ENCODE peak calls at places on chromosomes 6 and 20, in six cellular contexts. G is upper lobe of right lung, O is iPS-NIHi11, F is PC-3, U is SW 1271, N is Right ventricle myocardium superior. H is an unnamed sample.

GRCh38 chr6:158907931-158908330 is 88.8 kb upstream of the EZR start:
- DNase-seq in G (no peak), O (no peak), F (no peak), U (no peak), N (no peak), H (no peak)

GRCh38 chr20:20201639-20202038 is 149.3 kb downstream of the CFAP61 start:
- DNase-seq in G (no peak), O (no peak), F (no peak), U (no peak), N (no peak), H (no peak)

GRCh38 chr6:122609881-122610689 is at the start of gene PKIB:
- DNase-seq in G (peak; percentile 89), O (peak; percentile 93), F (peak; percentile 82), U (peak; percentile 36), N (peak; percentile 78), H (peak; percentile 42)

GRCh38 chr6:47701374-47701773 is 3.0 kb downstream of the ADGRF4 start:
- DNase-seq in G (no peak), O (no peak), F (peak; percentile 90), U (no peak), N (no peak), H (peak; percentile 29)

GRCh38 chr6:7135755-7136154 is 28.0 kb downstream of the RREB1 start:
- DNase-seq in G (no peak), O (no peak), F (no peak), U (no peak), N (no peak), H (no peak)

GRCh38 chr6:130966581-130966980 is 96.5 kb downstream of the EPB41L2 start:
- DNase-seq in G (no peak), O (no peak), F (no peak), U (no peak), N (no peak), H (no peak)

GRCh38 chr20:58619847-58620431 is 31.1 kb upstream of the STX16 start:
- DNase-seq in G (no peak), O (no peak), F (peak; percentile 18), U (no peak), N (no peak), H (no peak)

GRCh38 chr6:71248306-71248705 is 40.3 kb upstream of the OGFRL1 start:
- DNase-seq in G (no peak), O (peak; percentile 19), F (peak; percentile 60), U (peak; percentile 57), N (no peak), H (peak; percentile 94)

GRCh38 chr6:139751179-139751578 is 376.7 kb upstream of the CITED2 start:
- DNase-seq in G (no peak), O (no peak), F (no peak), U (no peak), N (no peak), H (no peak)

GRCh38 chr6:130482645-130483390 is 117.0 kb downstream of the TMEM200A start:
- DNase-seq in G (no peak), O (no peak), F (peak; percentile 39), U (no peak), N (no peak), H (peak; percentile 4)

GRCh38 chr6:151566557-151566956 is 72.7 kb downstream of the CCDC170 start:
- DNase-seq in G (no peak), O (no peak), F (no peak), U (no peak), N (no peak), H (no peak)

GRCh38 chr20:54469293-54469692 is 6.1 kb upstream of the DOK5 start:
- DNase-seq in G (no peak), O (peak; percentile 26), F (no peak), U (no peak), N (no peak), H (no peak)

GRCh38 chr20:49894073-49894470 is 21.3 kb downstream of the SPATA2 start:
- DNase-seq in G (no peak), O (no peak), F (no peak), U (no peak), N (no peak), H (no peak)

GRCh38 chr20:8524716-8525343 is 392.8 kb downstream of the PLCB1 start:
- DNase-seq in G (no peak), O (no peak), F (no peak), U (no peak), N (no peak), H (no peak)

GRCh38 chr6:111683749-111684267 is 78.1 kb upstream of the TRAF3IP2 start:
- DNase-seq in G (no peak), O (no peak), F (no peak), U (no peak), N (no peak), H (no peak)

GRCh38 chr6:37868447-37868825 is 48.9 kb downstream of the ZFAND3 start:
- DNase-seq in G (no peak), O (no peak), F (peak; percentile 55), U (peak; percentile 49), N (no peak), H (peak; percentile 35)

GRCh38 chr6:133241088-133241900 is at the start of gene EYA4:
- DNase-seq in G (peak; percentile 58), O (peak; percentile 39), F (peak; percentile 62), U (no peak), N (peak; percentile 56), H (no peak)

GRCh38 chr6:16728513-16729182 is 32.6 kb downstream of the ATXN1 start:
- DNase-seq in G (no peak), O (no peak), F (no peak), U (no peak), N (no peak), H (no peak)

GRCh38 chr6:142187209-142187608 is 40.1 kb downstream of the VTA1 start:
- DNase-seq in G (no peak), O (peak; percentile 14), F (peak; percentile 16), U (no peak), N (peak; percentile 67), H (no peak)

GRCh38 chr20:63268256-63268655 is 4.4 kb upstream of the ARFGAP1 start:
- DNase-seq in G (no peak), O (no peak), F (no peak), U (no peak), N (no peak), H (no peak)

GRCh38 chr6:63351995-63352586 is 32.3 kb upstream of the LGSN start:
- DNase-seq in G (no peak), O (no peak), F (peak; percentile 45), U (no peak), N (no peak), H (peak; percentile 29)

GRCh38 chr6:78436335-78436734 is 431.0 kb upstream of the IRAK1BP1 start:
- DNase-seq in G (no peak), O (peak; percentile 20), F (peak; percentile 44), U (no peak), N (no peak), H (no peak)

GRCh38 chr6:155106456-155107107 is 111.5 kb downstream of the TIAM2 start:
- DNase-seq in G (no peak), O (no peak), F (no peak), U (no peak), N (no peak), H (no peak)

GRCh38 chr6:132780770-132781371 is 17.6 kb downstream of the SLC18B1 start:
- DNase-seq in G (no peak), O (no peak), F (peak; percentile 18), U (no peak), N (no peak), H (no peak)

GRCh38 chr20:20780127-20780822 is 67.8 kb upstream of the RALGAPA2 start:
- DNase-seq in G (peak; percentile 94), O (peak; percentile 51), F (peak; percentile 39), U (no peak), N (peak; percentile 91), H (no peak)

GRCh38 chr6:23633986-23634385 is 492.0 kb upstream of the NRSN1 start:
- DNase-seq in G (no peak), O (no peak), F (no peak), U (no peak), N (no peak), H (no peak)

GRCh38 chr6:64428186-64428585 is 792.6 kb downstream of the PHF3 start:
- DNase-seq in G (no peak), O (no peak), F (no peak), U (no peak), N (no peak), H (no peak)

GRCh38 chr6:37244430-37245310 is 12.9 kb upstream of the TBC1D22B start:
- DNase-seq in G (peak; percentile 70), O (peak; percentile 15), F (peak; percentile 5), U (no peak), N (peak; percentile 77), H (peak; percentile 82)

GRCh38 chr20:34531608-34532265 is 15.5 kb downstream of the DYNLRB1 start:
- DNase-seq in G (no peak), O (no peak), F (no peak), U (no peak), N (no peak), H (no peak)

GRCh38 chr20:47677314-47678129 is 107.8 kb downstream of the SULF2 start:
- DNase-seq in G (peak; percentile 77), O (peak; percentile 88), F (peak; percentile 77), U (no peak), N (no peak), H (peak; percentile 25)

GRCh38 chr6:89146748-89147715 is 1.2 kb downstream of the PM20D2 start:
- DNase-seq in G (no peak), O (no peak), F (peak; percentile 60), U (no peak), N (no peak), H (no peak)

GRCh38 chr20:51382986-51383821 is 159.3 kb downstream of the NFATC2 start:
- DNase-seq in G (peak; percentile 54), O (no peak), F (peak; percentile 95), U (no peak), N (no peak), H (no peak)

GRCh38 chr6:158021814-158022748 is 40.4 kb downstream of the SYNJ2 start:
- DNase-seq in G (peak; percentile 55), O (no peak), F (no peak), U (no peak), N (peak; percentile 29), H (no peak)

GRCh38 chr6:75296811-75297779 is 12.5 kb upstream of the TMEM30A start:
- DNase-seq in G (no peak), O (peak; percentile 25), F (peak; percentile 61), U (no peak), N (no peak), H (no peak)

H was measured in kidney epithelial cell.